ENCODE peak calls at places on chromosome 7, in five cellular contexts. I, A, X, Y and K are unnamed samples.

GRCh38 chr7:28266377-28266776 is 85.8 kb upstream of the JAZF1 start:
- DNase-seq in I (no peak), A (no peak), X (no peak), Y (no peak), K (no peak)

GRCh38 chr7:12490105-12490688 is 80.3 kb upstream of the SCIN start:
- DNase-seq in I (peak), A (peak), X (peak), Y (peak), K (no peak)

GRCh38 chr7:27723086-27723485 is 16.9 kb upstream of the TAX1BP1 start:
- DNase-seq in I (no peak), A (peak), X (no peak), Y (no peak), K (no peak)

GRCh38 chr7:1925973-1926907 is 256.2 kb downstream of the ELFN1 start:
- DNase-seq in I (no peak), A (no peak), X (peak), Y (no peak), K (no peak)

GRCh38 chr7:12756841-12757240 is 69.4 kb downstream of the ARL4A start:
- DNase-seq in I (no peak), A (peak), X (no peak), Y (no peak), K (peak)

GRCh38 chr7:63047546-63047945 is 951.1 kb upstream of the ZNF722 start:
- DNase-seq in I (no peak), A (no peak), X (no peak), Y (no peak), K (no peak)

GRCh38 chr7:26686448-26686981 is 177.9 kb downstream of the SKAP2 start:
- DNase-seq in I (peak), A (peak), X (peak), Y (peak), K (no peak)

GRCh38 chr7:55533729-55534080 is 38.6 kb downstream of the VOPP1 start:
- DNase-seq in I (no peak), A (no peak), X (no peak), Y (no peak), K (no peak)

GRCh38 chr7:113774182-113774807 is 144.5 kb downstream of the PPP1R3A start:
- DNase-seq in I (peak), A (peak), X (peak), Y (peak), K (no peak)

GRCh38 chr7:137978464-137979237 is 23.2 kb downstream of the CREB3L2 start:
- DNase-seq in I (peak), A (peak), X (peak), Y (peak), K (no peak)

GRCh38 chr7:16921644-16922257 is 40.0 kb upstream of the AGR3 start:
- DNase-seq in I (no peak), A (peak), X (no peak), Y (no peak), K (no peak)

GRCh38 chr7:83934118-83934734 is 260.4 kb downstream of the SEMA3A start:
- DNase-seq in I (peak), A (peak), X (no peak), Y (no peak), K (no peak)

GRCh38 chr7:89927762-89928161 is 226.5 kb upstream of the STEAP1 start:
- DNase-seq in I (no peak), A (no peak), X (no peak), Y (no peak), K (no peak)

GRCh38 chr7:16244469-16244868 is 176.9 kb downstream of the CRPPA start:
- DNase-seq in I (no peak), A (no peak), X (no peak), Y (no peak), K (no peak)

GRCh38 chr7:27516415-27516814 is 146.3 kb downstream of the HIBADH start:
- DNase-seq in I (no peak), A (no peak), X (no peak), Y (peak), K (no peak)

GRCh38 chr7:125573131-125573530 is 643.5 kb upstream of the POT1 start:
- DNase-seq in I (no peak), A (no peak), X (no peak), Y (no peak), K (no peak)

GRCh38 chr7:139735912-139736595 is 41.7 kb downstream of the HIPK2 start:
- DNase-seq in I (no peak), A (no peak), X (no peak), Y (no peak), K (no peak)

GRCh38 chr7:139738772-139739171 is 39.0 kb downstream of the HIPK2 start:
- DNase-seq in I (no peak), A (no peak), X (no peak), Y (no peak), K (no peak)

GRCh38 chr7:139737221-139738100 is 40.3 kb downstream of the HIPK2 start:
- DNase-seq in I (peak), A (no peak), X (no peak), Y (no peak), K (no peak)

GRCh38 chr7:139739863-139740597 is 37.8 kb downstream of the HIPK2 start:
- DNase-seq in I (no peak), A (peak), X (no peak), Y (no peak), K (no peak)

GRCh38 chr7:139738101-139738489 is 39.7 kb downstream of the HIPK2 start:
- DNase-seq in I (peak), A (no peak), X (no peak), Y (no peak), K (no peak)
- H3K9ac ChIP-seq in I (peak), A (no peak), X (no peak), Y (no peak), K (no peak)

DNA sequence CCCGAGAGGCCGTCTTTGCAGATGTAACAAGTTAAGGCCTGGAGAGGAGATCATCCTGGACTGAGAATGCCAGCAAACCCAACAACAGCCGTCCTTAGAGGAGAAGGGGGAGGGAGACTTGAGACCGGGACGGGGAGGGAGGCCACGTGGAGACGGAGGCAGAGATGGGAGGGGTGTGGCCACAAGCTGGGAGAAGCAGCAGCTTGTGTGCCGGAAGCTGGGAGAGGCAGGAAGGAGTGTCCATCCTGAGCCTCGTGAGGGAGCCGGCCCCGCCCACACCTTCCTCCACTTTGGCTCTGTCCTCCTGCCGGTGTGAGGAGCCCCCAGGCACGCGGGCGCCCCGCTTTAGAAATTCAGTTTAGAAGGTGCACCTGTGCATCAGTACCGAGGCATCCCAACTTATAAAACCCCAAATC is 95.7 kb downstream of the DNAJB6 start:
- DNase-seq in I (peak), A (peak), X (peak), Y (peak), K (peak)
- H3K9ac ChIP-seq in I (peak), A (peak), X (peak), Y (no peak), K (peak)

DNA sequence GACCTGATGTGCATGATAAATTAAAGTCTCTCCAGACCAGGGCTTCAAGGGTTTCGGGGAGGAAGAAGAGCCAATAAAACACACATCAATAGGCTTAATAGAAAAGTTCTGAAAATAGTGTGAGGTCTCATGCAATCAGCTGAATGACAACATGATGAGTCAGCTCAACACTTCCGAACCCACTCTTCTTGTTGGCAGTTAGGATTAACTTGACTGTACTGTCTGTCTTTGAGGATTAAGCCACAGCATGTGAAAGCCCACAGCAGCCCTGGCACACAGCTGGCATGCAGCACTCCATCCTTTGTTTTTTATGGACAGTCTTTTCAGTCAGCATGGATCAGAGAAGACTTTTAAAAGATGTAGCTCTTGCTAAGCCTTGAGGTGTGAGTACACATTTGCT is 526.9 kb upstream of the VSTM2A start:
- DNase-seq in I (peak), A (no peak), X (no peak), Y (peak), K (no peak)
- H3K9ac ChIP-seq in I (no peak), A (no peak), X (no peak), Y (no peak), K (no peak)

GRCh38 chr7:101162551-101163280 is 2.7 kb downstream of the VGF start:
- DNase-seq in I (peak), A (peak), X (peak), Y (peak), K (no peak)

GRCh38 chr7:101163281-101164070 is 1.9 kb downstream of the VGF start:
- DNase-seq in I (no peak), A (peak), X (peak), Y (peak), K (no peak)

GRCh38 chr7:101165075-101165957 is at the start of gene VGF:
- DNase-seq in I (peak), A (peak), X (peak), Y (peak), K (no peak)

GRCh38 chr7:101165958-101166602 is 711 bp upstream of the VGF start:
- DNase-seq in I (no peak), A (no peak), X (no peak), Y (peak), K (no peak)

GRCh38 chr7:101164071-101164840 is 1.1 kb downstream of the VGF start:
- DNase-seq in I (peak), A (peak), X (no peak), Y (peak), K (no peak)
- H3K9ac ChIP-seq in I (no peak), A (no peak), X (peak), Y (peak), K (peak)

DNA sequence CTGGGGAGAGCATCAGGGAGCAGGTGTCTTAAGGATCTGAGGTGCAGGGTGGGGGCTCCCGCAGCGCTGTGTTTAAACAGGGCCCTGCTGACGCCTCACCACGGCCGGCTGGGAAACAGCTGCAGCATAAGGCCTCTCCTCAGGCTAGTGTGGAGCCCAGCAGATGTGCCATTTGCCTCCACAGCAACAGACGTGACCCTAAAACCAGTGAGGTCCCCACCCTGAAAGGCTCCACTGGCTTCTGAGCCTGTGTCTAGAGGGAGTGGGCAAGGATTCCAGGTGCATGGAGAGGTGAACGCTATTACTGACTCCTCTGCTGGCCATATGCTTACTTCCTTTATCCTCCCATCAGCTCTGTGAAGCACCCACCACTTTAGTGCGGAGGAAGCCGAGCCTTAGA is 47.8 kb downstream of the SYPL1 start:
- DNase-seq in I (no peak), A (no peak), X (no peak), Y (no peak), K (no peak)
- H3K9ac ChIP-seq in I (peak), A (peak), X (no peak), Y (no peak), K (peak)

GRCh38 chr7:157397036-157397720 is 60.4 kb downstream of the DNAJB6 start:
- DNase-seq in I (no peak), A (no peak), X (no peak), Y (no peak), K (no peak)

GRCh38 chr7:157396316-157397035 is 59.7 kb downstream of the DNAJB6 start:
- DNase-seq in I (no peak), A (no peak), X (no peak), Y (no peak), K (no peak)

GRCh38 chr7:157392256-157393037 is 55.6 kb downstream of the DNAJB6 start:
- DNase-seq in I (no peak), A (no peak), X (no peak), Y (no peak), K (no peak)

GRCh38 chr7:157391036-157391710 is 54.4 kb downstream of the DNAJB6 start:
- DNase-seq in I (no peak), A (no peak), X (no peak), Y (no peak), K (no peak)

DNA sequence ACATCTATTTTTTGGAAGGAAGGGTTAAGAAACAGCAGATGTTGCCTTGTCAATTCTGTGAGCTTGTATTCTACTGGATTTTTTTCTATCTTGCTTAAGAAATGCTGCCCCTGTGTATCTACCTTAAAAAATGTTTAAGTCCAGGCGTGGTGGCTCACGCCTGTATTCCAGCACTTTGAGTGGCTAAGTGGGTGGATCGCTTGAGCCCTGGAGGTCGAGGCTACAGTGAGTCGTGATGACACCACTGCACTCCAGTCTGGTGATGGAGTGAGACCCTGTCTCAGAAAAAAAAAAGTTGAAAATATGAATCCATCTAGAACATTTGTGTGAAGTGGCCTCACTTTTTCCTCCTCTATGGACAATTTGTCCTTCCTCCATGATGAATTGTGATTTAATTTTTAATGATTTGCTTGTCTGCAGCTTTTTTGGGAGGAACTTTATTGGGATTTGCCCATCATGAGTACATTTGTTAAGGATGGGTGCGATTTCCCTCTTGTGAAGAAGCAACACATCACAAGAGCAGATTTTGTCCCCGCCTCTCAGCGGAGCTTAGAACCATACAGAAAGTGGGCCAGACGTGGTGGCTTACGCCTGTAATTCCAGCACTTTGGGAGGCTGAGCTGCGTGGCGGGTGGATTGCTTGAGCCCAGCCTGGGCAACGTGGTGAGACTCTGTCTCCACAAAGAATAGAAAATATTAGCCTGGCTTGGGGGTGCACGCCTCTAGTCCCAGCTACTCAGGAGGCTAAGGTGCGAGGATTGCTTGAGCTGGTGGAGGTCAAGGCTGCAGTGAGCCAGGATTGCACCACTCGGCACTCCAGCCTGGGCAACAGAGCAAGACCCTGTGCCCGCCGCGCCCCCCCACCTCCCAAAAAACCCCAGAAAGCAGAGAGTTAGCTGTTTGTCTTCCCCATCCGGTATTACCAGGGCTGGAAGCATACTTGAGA is 57.7 kb downstream of the DNAJB6 start:
- DNase-seq in I (peak), A (no peak), X (no peak), Y (no peak), K (no peak)
- H3K9ac ChIP-seq in I (no peak), A (no peak), X (no peak), Y (no peak), K (no peak)

GRCh38 chr7:130400120-130400572 is 19.9 kb downstream of the CPA1 start:
- DNase-seq in I (no peak), A (no peak), X (no peak), Y (no peak), K (no peak)
- H3K9ac ChIP-seq in I (peak), A (no peak), X (no peak), Y (no peak), K (no peak)

DNA sequence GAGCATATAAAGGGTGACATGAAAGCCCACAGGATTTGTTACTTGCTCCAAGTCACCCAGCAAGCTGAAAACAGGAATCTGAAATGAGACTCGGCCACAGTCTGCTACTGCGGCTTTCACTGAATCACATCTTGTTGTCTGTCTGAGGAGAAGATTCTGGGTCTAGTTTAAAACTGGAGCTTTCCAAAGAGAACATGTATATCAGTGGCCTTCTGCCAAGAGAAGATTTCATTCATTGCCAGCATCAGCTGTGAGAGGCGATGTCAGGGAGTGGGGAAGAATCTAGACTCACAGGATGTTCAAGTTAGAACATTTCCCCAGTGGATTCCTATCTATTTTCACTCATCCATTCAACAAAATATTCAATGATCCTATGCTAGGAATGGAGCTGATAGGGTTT is 122.8 kb downstream of the GALNT17 start:
- DNase-seq in I (no peak), A (no peak), X (no peak), Y (no peak), K (no peak)
- H3K9ac ChIP-seq in I (no peak), A (no peak), X (no peak), Y (no peak), K (no peak)